ENCODE peak calls at places on chromosomes 2 and 18, in five cellular contexts. O is IMR-90, R is neuronal stem cell, K is H1, B is mesenchymal stem cell. M is an unnamed sample.

GRCh38 chr18:7307586-7307985 is 76.7 kb downstream of the LRRC30 start:
- DNase-seq in O (no peak), B (no peak), R (no peak), K (no peak), M (no peak)

GRCh38 chr2:53842891-53843290 is 16.9 kb downstream of the GPR75 start:
- DNase-seq in R (no peak), O (no peak), B (no peak), K (no peak), M (no peak)

GRCh38 chr2:200383380-200384110 is 77.1 kb downstream of the SPATS2L start:
- DNase-seq in B (peak; percentile 87), K (no peak), R (no peak), O (peak; percentile 80), M (no peak)

GRCh38 chr2:62939735-62940491 is 110.7 kb upstream of the OTX1 start:
- DNase-seq in B (peak; percentile 62), K (no peak), R (no peak), O (peak; percentile 93), M (no peak)

GRCh38 chr18:45164551-45164950 is 450.7 kb upstream of the SLC14A2 start:
- DNase-seq in O (no peak), K (no peak), R (no peak), B (no peak), M (no peak)

GRCh38 chr2:225668606-225669266 is 269.2 kb downstream of the NYAP2 start:
- DNase-seq in O (peak; percentile 81), K (no peak), B (peak; percentile 73), R (no peak), M (peak; percentile 34)

GRCh38 chr18:35220424-35220823 is 20.4 kb upstream of the ZNF397 start:
- DNase-seq in B (no peak), R (no peak), K (no peak), O (no peak), M (no peak)

GRCh38 chr2:187138240-187138639 is 289.3 kb upstream of the ZSWIM2 start:
- DNase-seq in O (peak; percentile 21), R (peak; percentile 18), K (no peak), B (peak; percentile 64), M (peak; percentile 61)

GRCh38 chr2:15942711-15943345 is 2.5 kb downstream of the MYCN start:
- DNase-seq in R (no peak), B (no peak), O (no peak), K (no peak), M (no peak)

GRCh38 chr2:188853307-188853706 is 120.9 kb upstream of the COL3A1 start:
- DNase-seq in O (peak; percentile 96), B (peak; percentile 73), K (no peak), R (no peak), M (no peak)

DNA sequence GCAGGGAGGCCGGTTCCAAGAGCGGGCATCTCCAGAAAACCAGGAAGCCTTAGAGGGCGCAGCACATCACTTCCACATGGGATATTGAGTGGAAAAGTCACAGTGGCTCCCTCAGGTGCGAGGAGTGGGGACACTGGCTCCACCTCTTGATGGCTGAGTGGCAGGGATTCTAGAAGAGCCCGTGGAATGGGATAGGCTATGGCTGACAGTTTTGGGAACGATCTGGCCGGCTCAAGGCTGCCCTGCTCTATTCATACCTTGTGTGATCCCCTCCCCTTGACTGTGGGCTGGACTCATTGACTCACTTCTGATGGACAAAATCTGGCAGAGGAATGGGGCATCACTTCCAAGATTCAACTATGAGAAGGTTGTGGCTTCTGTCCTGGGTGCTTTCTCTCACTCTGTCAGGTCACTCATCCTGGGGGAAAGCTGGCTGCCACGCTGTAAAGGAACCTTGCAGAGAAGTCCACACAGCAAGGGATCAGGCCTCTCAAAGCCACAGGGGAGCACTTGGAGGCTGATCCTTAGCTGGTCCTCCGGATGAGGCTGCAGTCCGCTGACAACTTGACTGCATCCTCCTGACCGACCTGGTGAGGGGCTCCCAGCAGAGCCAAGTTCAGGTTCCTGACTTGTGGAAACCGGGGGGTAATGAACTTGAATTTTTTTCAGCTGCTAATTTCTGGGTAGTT is 46.7 kb upstream of the HS6ST1 start:
- DNase-seq in R (no peak), O (peak; percentile 15), B (no peak), K (no peak), M (no peak)
- H3K14ac ChIP-seq in R (no peak overlapping the region), O (peak overlapping the region; percentile 47), B (no peak overlapping the region), K (no peak overlapping the region), M (no peak overlapping the region)

DNA sequence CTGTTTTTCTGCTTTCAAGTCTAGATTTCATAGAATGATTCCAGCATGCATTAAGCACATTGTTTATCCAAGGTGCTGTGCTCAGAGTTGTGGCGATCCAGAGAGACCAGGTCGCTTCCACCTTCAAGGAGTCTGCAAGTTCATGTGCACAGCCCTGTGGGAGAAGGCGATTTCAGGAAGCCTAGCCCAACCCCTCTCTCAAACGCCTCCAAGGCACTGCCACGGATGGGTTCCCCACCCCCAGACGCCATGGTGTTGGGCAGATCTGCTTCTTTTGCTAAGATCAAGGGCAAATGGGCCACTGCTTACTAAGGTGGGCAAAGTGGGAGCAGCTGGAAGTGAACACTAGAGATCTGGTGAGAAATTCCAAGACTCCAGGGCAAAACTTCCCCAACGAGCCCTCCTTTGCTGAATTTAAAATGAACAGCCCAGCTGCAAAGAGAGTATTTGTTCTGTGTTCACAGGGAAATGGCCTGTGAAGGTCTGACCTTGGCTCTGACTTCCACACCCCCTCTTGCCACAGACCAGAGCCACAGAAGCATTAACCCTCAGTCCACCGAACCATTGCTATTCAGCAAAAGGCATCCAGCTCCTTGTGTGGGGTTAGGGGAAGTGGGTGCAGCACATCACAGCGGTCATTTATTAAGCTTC is 45.1 kb upstream of the ZBTB7C start:
- DNase-seq in O (no peak), K (no peak), B (no peak), R (no peak), M (no peak)
- H3K14ac ChIP-seq in O (no peak overlapping the region), K (no peak overlapping the region), B (no peak overlapping the region), R (no peak overlapping the region), M (no peak overlapping the region)

DNA sequence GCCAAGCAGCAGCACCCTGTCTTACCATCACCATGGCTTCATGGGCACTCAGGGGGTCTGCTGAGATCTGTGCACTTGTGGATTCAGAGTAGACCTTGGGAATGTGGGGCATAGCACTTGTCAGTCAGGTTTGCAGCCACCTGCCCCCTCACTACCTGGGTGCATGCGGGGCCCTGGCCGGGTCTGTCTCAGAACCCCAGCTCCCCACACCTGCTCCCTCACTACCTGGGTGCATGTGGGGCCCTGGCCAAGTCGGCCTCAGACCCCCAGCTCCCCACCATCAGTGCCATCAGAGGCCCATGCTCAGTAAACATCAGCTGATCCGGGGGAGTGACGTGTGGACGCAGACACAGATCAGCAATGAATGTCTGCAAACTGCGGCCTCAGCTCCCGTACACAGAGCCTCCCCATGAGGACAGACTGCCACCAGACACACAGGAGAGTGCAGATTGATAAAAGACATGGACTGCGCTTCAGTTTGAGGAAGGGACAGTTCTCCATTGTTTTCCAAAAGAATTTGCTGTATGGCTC is 205.1 kb downstream of the GLI2 start:
- DNase-seq in R (no peak), O (no peak), B (no peak), K (no peak), M (no peak)
- H3K14ac ChIP-seq in R (peak overlapping the region; percentile 73), O (peak overlapping the region; percentile 80), B (peak overlapping the region; percentile 9), K (no peak overlapping the region), M (no peak overlapping the region)

GRCh38 chr2:156436477-156437085 is 402 bp downstream of the GPD2 start:
- DNase-seq in B (peak; percentile 52), R (peak; percentile 6), O (peak; percentile 32), K (no peak), M (no peak)
- H3K14ac ChIP-seq in B (no peak overlapping the region), R (no peak overlapping the region), O (peak overlapping the region; percentile 86), K (no peak overlapping the region), M (peak overlapping the region; percentile 64)

DNA sequence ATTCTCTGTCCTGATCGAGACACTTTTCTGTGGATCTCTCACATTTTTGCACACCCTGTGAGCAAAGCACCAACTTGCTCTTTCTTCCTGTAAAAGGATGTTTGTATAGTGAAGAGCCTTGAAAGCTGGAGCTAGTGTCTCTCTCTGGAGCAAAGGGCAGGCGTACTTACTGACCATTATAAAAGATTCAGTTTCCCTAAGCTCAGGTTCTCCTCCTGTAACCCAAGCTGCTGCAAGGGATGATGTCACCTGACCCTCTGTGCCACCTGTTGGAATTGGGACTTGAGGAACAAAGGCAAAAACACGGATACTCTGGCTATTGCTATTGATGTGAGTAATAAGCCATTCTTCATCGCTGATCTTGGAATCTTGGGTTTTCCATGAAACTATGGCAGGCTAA is 52.6 kb upstream of the NEMP2 start:
- DNase-seq in O (no peak), K (no peak), R (no peak), B (no peak), M (no peak)
- H3K14ac ChIP-seq in O (no peak overlapping the region), K (no peak overlapping the region), R (no peak overlapping the region), B (no peak overlapping the region), M (no peak overlapping the region)

GRCh38 chr18:57210101-57210661 is 63.3 kb downstream of the BOD1L2 start:
- DNase-seq in B (peak; percentile 38), O (peak; percentile 70), R (peak; percentile 37), K (peak; percentile 60), M (peak; percentile 83)
- H3K14ac ChIP-seq in B (no peak overlapping the region), O (no peak overlapping the region), R (no peak overlapping the region), K (no peak overlapping the region), M (no peak overlapping the region)

DNA sequence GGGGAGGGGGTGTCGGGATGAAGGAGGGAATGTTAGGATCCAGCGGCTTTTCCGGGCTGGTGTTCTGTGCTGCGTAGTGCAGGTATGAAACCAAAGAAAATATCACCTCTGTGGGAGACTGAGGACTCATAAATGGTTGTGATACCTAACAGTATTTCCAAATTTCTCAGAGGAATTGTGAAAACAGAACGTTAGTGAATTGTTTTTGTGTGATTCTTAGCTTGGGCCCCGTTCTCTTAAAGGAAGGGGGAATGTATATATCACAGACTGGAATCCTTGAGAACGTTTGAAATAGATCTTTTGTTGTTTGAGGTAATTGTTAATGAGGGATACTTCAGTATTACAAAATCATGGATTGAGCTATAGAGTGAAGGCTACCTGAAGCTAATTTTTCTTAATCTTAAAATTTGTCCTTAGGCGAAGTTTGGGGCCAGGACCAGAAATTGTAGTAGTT is 858 bp downstream of the ZNF638 start:
- DNase-seq in O (no peak), R (no peak), B (no peak), K (no peak), M (no peak)
- H3K14ac ChIP-seq in O (peak overlapping the region; percentile 100), R (peak overlapping the region; percentile 47), B (no peak overlapping the region), K (no peak overlapping the region), M (peak overlapping the region; percentile 100)

GRCh38 chr18:47790036-47790435 is 140.4 kb downstream of the SMAD2 start:
- DNase-seq in K (no peak), R (no peak), B (no peak), O (no peak), M (no peak)
- H3K14ac ChIP-seq in K (no peak overlapping the region), R (no peak overlapping the region), B (no peak overlapping the region), O (no peak overlapping the region), M (no peak overlapping the region)

DNA sequence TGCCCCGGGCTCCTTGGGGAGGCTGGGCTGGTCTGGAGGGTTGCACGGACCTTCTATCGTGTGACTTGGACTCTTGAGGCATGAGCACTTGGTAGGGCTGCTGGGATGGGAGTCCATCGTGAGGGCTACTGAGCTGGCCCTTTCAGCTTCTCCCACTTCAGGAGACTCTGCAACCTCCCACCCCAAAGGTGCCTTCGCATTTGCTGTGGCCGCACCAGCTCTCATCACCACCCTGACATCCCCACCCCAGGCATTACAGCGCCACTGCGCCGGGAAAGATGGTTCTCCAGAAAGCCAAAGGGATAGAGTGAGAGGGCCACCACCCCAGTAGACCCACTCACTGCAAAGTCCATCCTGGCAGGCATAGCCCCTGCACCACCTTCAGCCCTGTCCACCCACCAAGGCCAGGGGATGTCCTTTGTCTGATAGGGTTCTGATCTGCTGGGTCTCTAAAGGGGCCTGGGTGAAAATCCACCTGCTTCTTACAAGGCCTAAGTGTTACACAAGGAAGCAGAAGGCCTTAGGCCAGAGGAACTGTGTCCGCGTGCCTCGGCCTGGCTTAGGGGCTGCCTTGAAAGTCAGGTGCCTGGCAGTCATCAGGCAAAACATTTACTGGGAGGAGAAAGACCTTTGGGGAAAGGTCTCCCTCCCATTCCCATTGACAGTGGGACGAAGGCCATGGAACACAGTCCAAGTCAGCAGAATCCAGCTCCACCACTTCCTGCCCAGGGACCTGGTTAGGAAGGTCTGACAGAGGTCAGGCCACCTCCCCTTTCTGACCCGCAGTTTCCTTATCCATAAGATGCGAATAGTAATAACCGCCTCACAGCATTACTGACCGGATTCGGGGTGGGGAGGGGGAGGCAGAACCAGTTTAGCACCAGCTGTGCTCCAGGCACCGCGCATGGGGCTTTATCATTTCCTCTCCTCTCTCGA is 5.2 kb downstream of the EHD3 start:
- DNase-seq in R (no peak), B (no peak), K (no peak), O (no peak), M (peak; percentile 13)
- H3K14ac ChIP-seq in R (no peak overlapping the region), B (peak overlapping the region; percentile 26), K (no peak overlapping the region), O (no peak overlapping the region), M (no peak overlapping the region)